ENCODE peak calls at places on chromosomes 5 and 9, in ten cellular contexts. U is AG09319, K is epithelial cell of proximal tubule, Q is cardiac fibroblast, N is lower lobe of right lung, E is heart left ventricle, J is OCI-LY7, Y is GM12865, L is fibroblast of mammary gland, Z is retinal pigment epithelial cell. V is an unnamed sample.
A peak's percentile ranks its signal among the peaks of the same experiment; 100 is the strongest.

GRCh38 chr5:55557123-55557522 is 22.4 kb upstream of the PLPP1 start:
- DNase-seq in U (no peak), K (no peak), Q (no peak), N (no peak), E (no peak), J (no peak), Y (no peak), L (no peak), Z (no peak), V (no peak)

GRCh38 chr9:123686131-123686848 is 243.6 kb downstream of the DENND1A start:
- DNase-seq in U (no peak), K (no peak), Q (peak; percentile 62), N (no peak), E (no peak), J (no peak), Y (no peak), L (peak; percentile 51), Z (peak; percentile 89), V (peak; percentile 14)

GRCh38 chr9:14031015-14031414 is 282.9 kb downstream of the NFIB start:
- DNase-seq in U (no peak), K (no peak), Q (peak; percentile 88), N (no peak), E (peak; percentile 58), J (no peak), Y (no peak), L (peak; percentile 72), Z (peak; percentile 28), V (no peak)

GRCh38 chr5:172959824-172960799 is 888 bp downstream of the RPL26L1 start:
- DNase-seq in U (no peak), K (no peak), Q (peak; percentile 28), N (no peak), E (no peak), J (no peak), Y (peak; percentile 20), L (no peak), Z (no peak), V (no peak)

GRCh38 chr9:95506438-95506691 is 10.4 kb downstream of the PTCH1 start:
- DNase-seq in U (no peak), K (no peak), Q (peak; percentile 56), N (no peak), E (peak; percentile 64), J (peak; percentile 71), Y (peak; percentile 74), L (peak; percentile 49), Z (no peak), V (peak; percentile 27)

GRCh38 chr5:61796773-61797172 is 464.7 kb downstream of the ZSWIM6 start:
- DNase-seq in U (no peak), K (no peak), Q (no peak), N (no peak), E (no peak), J (no peak), Y (no peak), L (no peak), Z (no peak), V (peak; percentile 16)

GRCh38 chr9:107684224-107684623 is 194.7 kb upstream of the KLF4 start:
- DNase-seq in U (no peak), K (no peak), Q (peak; percentile 57), N (no peak), E (no peak), J (no peak), Y (no peak), L (peak; percentile 64), Z (peak; percentile 43), V (no peak)

GRCh38 chr5:31635446-31635845 is 3.5 kb upstream of the PDZD2 start:
- DNase-seq in U (no peak), K (no peak), Q (no peak), N (no peak), E (no peak), J (no peak), Y (no peak), L (no peak), Z (no peak), V (no peak)

GRCh38 chr5:6758706-6759105 is 45.5 kb downstream of the TENT4A start:
- DNase-seq in U (no peak), K (no peak), Q (no peak), N (no peak), E (no peak), J (no peak), Y (no peak), L (no peak), Z (no peak), V (no peak)

GRCh38 chr5:6760636-6761035 is 47.4 kb downstream of the TENT4A start:
- DNase-seq in U (no peak), K (no peak), Q (no peak), N (peak; percentile 66), E (no peak), J (no peak), Y (no peak), L (no peak), Z (no peak), V (no peak)

GRCh38 chr5:6758201-6758600 is 45.0 kb downstream of the TENT4A start:
- DNase-seq in U (no peak), K (no peak), Q (no peak), N (no peak), E (no peak), J (no peak), Y (no peak), L (no peak), Z (no peak), V (no peak)

GRCh38 chr5:6760003-6760402 is 46.8 kb downstream of the TENT4A start:
- DNase-seq in U (no peak), K (no peak), Q (no peak), N (no peak), E (no peak), J (no peak), Y (no peak), L (no peak), Z (no peak), V (no peak)

DNA sequence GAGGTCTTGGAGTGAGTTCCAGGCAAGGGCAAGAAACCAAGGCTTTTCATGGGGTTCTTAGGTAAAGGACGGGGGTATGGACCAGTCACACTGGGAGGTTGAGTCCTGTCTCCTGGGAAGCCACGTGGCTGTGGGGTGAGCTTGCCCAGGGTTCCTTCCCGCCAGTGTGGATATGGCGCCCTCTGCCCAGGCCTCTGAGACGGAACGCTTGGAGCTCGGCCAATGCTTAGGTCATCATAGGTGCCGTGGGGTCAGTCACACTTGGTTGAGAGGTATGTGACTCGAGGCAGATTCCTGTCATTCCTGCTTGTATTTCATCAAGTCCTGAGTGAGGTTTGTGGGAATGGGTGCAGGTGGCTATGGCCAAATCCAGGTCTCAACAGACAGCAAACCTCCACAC is 46.2 kb downstream of the TENT4A start:
- DNase-seq in U (no peak), K (peak; percentile 95), Q (peak; percentile 18), N (no peak), E (no peak), J (no peak), Y (no peak), L (peak; percentile 27), Z (peak; percentile 13), V (peak; percentile 11)
- TF ChIP-seq CTCF in U (no peak), K (peak; percentile 47), Q (no peak), N (no peak), E (no peak), J (no peak), Y (peak; percentile 0), L (no peak), Z (no peak), V (no peak)

DNA sequence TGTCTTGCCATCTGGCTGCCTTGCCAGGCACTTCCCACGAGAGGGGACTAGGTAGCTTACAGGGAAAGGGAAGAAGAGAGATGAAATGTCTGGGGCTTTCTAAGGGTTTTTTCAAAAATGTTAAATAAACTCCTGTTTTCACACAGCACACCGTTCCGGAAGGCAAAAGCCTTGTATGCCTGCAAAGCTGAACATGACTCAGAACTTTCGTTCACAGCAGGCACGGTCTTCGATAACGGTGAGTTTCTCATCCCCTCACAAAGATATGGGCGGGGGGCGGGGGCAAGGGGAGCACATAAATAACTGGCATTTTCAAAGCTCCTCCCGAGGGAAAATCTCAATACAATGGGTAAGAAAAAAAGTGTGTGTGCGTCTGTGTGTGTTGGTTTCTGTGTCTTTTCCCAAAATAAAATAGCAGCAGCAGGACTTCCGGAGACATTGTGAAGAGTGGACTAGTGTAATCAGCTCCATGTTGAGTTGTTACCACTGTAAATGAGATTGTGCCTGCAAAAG is 189.6 kb downstream of the NR3C1 start:
- DNase-seq in U (no peak), K (no peak), Q (no peak), N (no peak), E (no peak), J (no peak), Y (peak; percentile 97), L (no peak), Z (no peak), V (no peak)
- TF ChIP-seq CTCF in U (no peak), K (no peak), Q (no peak), N (no peak), E (no peak), J (no peak), Y (peak; percentile 10), L (no peak), Z (peak; percentile 2), V (no peak)

GRCh38 chr9:97751510-97751909 is 54.4 kb upstream of the XPA start:
- DNase-seq in U (no peak), K (no peak), Q (no peak), N (no peak), E (no peak), J (no peak), Y (no peak), L (no peak), Z (no peak), V (no peak)

GRCh38 chr9:97747201-97747965 is 50.2 kb upstream of the XPA start:
- DNase-seq in U (no peak), K (no peak), Q (no peak), N (no peak), E (no peak), J (no peak), Y (no peak), L (no peak), Z (peak; percentile 93), V (no peak)

GRCh38 chr9:97752274-97752673 is 55.1 kb upstream of the XPA start:
- DNase-seq in U (no peak), K (no peak), Q (no peak), N (no peak), E (no peak), J (no peak), Y (no peak), L (no peak), Z (no peak), V (no peak)

GRCh38 chr9:97748525-97748924 is 51.4 kb upstream of the XPA start:
- DNase-seq in U (no peak), K (no peak), Q (no peak), N (no peak), E (no peak), J (no peak), Y (no peak), L (no peak), Z (no peak), V (no peak)

GRCh38 chr9:97749928-97750327 is 52.8 kb upstream of the XPA start:
- DNase-seq in U (no peak), K (no peak), Q (no peak), N (no peak), E (no peak), J (no peak), Y (no peak), L (no peak), Z (no peak), V (no peak)
- TF ChIP-seq CTCF in U (no peak), K (peak; percentile 25), Q (no peak), N (no peak), E (no peak), J (no peak), Y (no peak), L (no peak), Z (no peak), V (no peak)

GRCh38 chr9:126791406-126792230 is 13.2 kb upstream of the ZBTB43 start:
- DNase-seq in U (peak; percentile 58), K (peak; percentile 82), Q (peak; percentile 97), N (peak; percentile 10), E (no peak), J (no peak), Y (no peak), L (peak; percentile 95), Z (peak; percentile 62), V (no peak)

GRCh38 chr9:126794441-126794840 is 10.4 kb upstream of the ZBTB43 start:
- DNase-seq in U (no peak), K (no peak), Q (no peak), N (no peak), E (no peak), J (no peak), Y (no peak), L (no peak), Z (no peak), V (no peak)

GRCh38 chr9:126796758-126797157 is 8.1 kb upstream of the ZBTB43 start:
- DNase-seq in U (no peak), K (no peak), Q (no peak), N (no peak), E (no peak), J (no peak), Y (no peak), L (no peak), Z (no peak), V (no peak)

GRCh38 chr9:126790561-126790960 is 14.3 kb upstream of the ZBTB43 start:
- DNase-seq in U (no peak), K (no peak), Q (no peak), N (peak; percentile 19), E (no peak), J (no peak), Y (no peak), L (no peak), Z (no peak), V (no peak)

GRCh38 chr9:126793686-126794417 is 11.0 kb upstream of the ZBTB43 start:
- DNase-seq in U (no peak), K (no peak), Q (no peak), N (no peak), E (no peak), J (no peak), Y (no peak), L (no peak), Z (no peak), V (no peak)
- TF ChIP-seq CTCF in U (no peak), K (no peak), Q (no peak), N (no peak), E (no peak), J (no peak), Y (no peak), L (no peak), Z (no peak), V (no peak)

V was measured in Calu3.